ENCODE peak calls at places on chromosomes 1 and 21, in four cellular contexts. C is colonic mucosa, I is fibroblast of mammary gland, Z is AG09309. V is an unnamed sample.

GRCh38 chr1:116189481-116189880 is 78.3 kb downstream of the MAB21L3 start:
- DNase-seq in C (peak), I (no peak), Z (no peak), V (no peak)

GRCh38 chr21:23801292-23801691 is 1806.0 kb downstream of the MRPL39 start:
- DNase-seq in C (no peak), I (no peak), Z (no peak), V (no peak)

GRCh38 chr1:201085902-201086735 is 26.1 kb downstream of the CACNA1S start:
- DNase-seq in C (peak), I (peak), Z (no peak), V (peak)

GRCh38 chr1:223088713-223089240 is 54.3 kb downstream of the TLR5 start:
- DNase-seq in C (no peak), I (no peak), Z (no peak), V (no peak)

GRCh38 chr21:46168238-46168637 is 12.9 kb upstream of the FTCD start:
- DNase-seq in C (peak), I (no peak), Z (no peak), V (no peak)

GRCh38 chr1:239270509-239270908 is 115.9 kb upstream of the CHRM3 start:
- DNase-seq in C (no peak), I (no peak), Z (no peak), V (no peak)

GRCh38 chr1:87182611-87183010 is 146.1 kb upstream of the LMO4 start:
- DNase-seq in C (no peak), I (no peak), Z (no peak), V (no peak)

GRCh38 chr1:228377664-228378452 is 28.8 kb downstream of the TRIM11 start:
- DNase-seq in C (peak), I (no peak), Z (no peak), V (no peak)

GRCh38 chr1:1305300-1306069 is 2.2 kb downstream of the ACAP3 start:
- DNase-seq in C (peak), I (peak), Z (peak), V (peak)

GRCh38 chr1:8154621-8155052 is 128.5 kb upstream of the ERRFI1 start:
- DNase-seq in C (no peak), I (peak), Z (no peak), V (peak)

GRCh38 chr1:226033599-226034390 is 28.7 kb upstream of the H3-3A start:
- DNase-seq in C (no peak), I (no peak), Z (no peak), V (no peak)

GRCh38 chr1:57824535-57824934 is 400.7 kb upstream of the DAB1 start:
- DNase-seq in C (no peak), I (no peak), Z (no peak), V (no peak)

GRCh38 chr1:62213075-62213914 is 18.6 kb downstream of the L1TD1 start:
- DNase-seq in C (no peak), I (no peak), Z (no peak), V (no peak)

GRCh38 chr1:117034791-117035290 is 25.3 kb upstream of the TTF2 start:
- DNase-seq in C (no peak), I (no peak), Z (no peak), V (no peak)

GRCh38 chr1:90046635-90047034 is 51.7 kb downstream of the ZNF326 start:
- DNase-seq in C (no peak), I (no peak), Z (no peak), V (no peak)

GRCh38 chr1:10838541-10838940 is 42.1 kb upstream of the CASZ1 start:
- DNase-seq in C (no peak), I (no peak), Z (no peak), V (no peak)

DNA sequence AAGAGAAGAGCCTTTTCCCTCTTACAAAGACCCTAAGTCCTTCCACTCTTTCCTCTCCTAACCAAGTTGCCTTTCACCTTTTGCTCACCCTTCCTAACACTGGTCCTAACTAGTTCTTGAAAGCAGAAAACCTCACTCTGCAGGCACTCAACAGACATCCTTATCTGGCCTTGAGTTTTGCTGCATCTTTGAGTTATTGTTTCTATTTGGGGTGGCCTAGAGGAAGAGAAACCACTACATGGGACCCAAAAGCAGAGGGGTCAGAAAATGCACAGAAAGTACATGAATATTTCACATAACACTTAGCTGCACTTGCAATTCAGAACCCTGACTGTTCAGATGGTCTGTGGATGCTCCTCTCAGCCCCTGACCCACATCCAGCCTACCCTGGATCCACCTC is 178.3 kb upstream of the SYT6 start:
- DNase-seq in C (no peak), I (no peak), Z (no peak), V (no peak)
- TF ChIP-seq CTCF in C (no peak), I (no peak), Z (no peak), V (no peak)

GRCh38 chr21:32884062-32884461 is 112.5 kb upstream of the PAXBP1 start:
- DNase-seq in C (no peak), I (no peak), Z (no peak), V (no peak)
- TF ChIP-seq CTCF in C (no peak), I (no peak), Z (no peak), V (no peak)

DNA sequence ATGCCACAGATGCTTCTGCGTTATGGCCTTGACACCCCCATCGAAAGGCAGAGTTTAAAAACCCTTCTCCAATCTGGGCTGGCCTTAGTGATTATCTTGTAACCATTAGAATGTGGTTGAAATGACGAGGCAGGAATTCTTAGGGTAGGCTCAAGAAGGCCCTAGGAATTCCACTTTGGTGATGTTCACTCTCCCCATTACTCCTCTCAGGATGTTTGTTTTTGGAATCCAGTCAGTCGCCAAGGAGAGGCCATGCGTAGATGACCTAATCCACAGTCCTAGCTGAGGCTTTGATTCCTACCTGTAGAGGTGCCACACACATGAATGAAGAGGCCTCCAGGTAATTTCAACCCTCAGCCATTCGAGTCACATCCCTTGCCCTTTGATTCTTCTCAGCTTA is 318.2 kb downstream of the NEGR1 start:
- DNase-seq in C (no peak), I (no peak), Z (no peak), V (no peak)
- TF ChIP-seq CTCF in C (no peak), I (no peak), Z (no peak), V (no peak)

GRCh38 chr1:20372676-20373075 is 82.0 kb downstream of the VWA5B1 start:
- DNase-seq in C (no peak), I (no peak), Z (no peak), V (no peak)
- TF ChIP-seq CTCF in C (no peak), I (no peak), Z (no peak), V (no peak)

DNA sequence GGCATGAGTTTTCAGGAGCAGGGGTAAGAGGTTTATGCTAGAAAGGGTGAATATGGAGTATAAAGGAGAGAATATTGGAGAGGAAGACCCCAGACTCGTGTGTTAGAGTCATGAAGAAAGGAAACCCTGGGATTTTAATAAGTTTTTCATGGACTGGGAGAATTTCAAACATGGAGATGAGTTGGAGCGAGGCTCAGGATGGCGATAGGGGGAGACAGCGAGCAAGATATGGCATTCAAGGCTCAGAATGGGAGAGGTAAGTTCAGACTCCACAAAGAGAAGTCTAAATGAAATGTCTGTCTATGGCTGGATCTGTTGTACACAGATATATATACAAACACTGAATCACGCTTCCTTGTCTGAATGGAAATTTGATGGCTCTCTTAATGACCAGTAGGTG is 92.5 kb downstream of the LRRC40 start:
- DNase-seq in C (no peak), I (no peak), Z (no peak), V (no peak)
- TF ChIP-seq CTCF in C (no peak), I (peak), Z (no peak), V (no peak)

DNA sequence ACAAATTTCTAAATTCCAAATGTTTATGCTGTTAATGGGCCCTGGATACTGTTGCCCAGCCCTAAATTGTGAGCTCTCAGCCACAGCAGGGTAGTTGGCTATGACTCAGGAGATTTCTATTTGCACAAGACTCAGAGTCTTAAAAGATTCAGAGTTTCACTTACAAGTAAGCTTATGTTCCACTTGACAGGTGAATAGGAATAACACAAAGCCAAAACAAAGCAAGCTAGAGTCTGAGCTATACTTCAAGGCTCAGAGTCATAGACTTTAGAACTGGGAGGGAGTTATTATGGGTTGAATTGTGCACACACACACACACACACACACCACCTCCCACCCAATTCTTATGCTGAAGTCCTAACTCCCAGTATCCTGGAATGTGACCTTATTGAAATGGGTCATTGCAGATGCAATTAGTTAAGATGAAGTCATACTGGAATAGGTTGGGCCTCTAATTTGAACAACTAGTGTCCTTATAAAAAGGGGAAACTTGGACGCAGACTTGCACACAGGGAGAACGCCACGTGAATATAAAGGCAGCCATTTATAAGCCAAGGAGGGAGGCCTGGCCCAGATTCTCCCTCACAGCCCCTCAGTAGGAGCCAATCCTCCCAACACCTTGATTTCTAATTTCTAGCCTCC is 30.2 kb downstream of the PRDX6 start:
- DNase-seq in C (no peak), I (peak), Z (peak), V (no peak)
- TF ChIP-seq CTCF in C (no peak), I (no peak), Z (no peak), V (no peak)

GRCh38 chr1:56436338-56436695 is 143.0 kb downstream of the PLPP3 start:
- DNase-seq in C (no peak), I (no peak), Z (no peak), V (no peak)

GRCh38 chr1:56434025-56434424 is 145.3 kb downstream of the PLPP3 start:
- DNase-seq in C (no peak), I (no peak), Z (no peak), V (no peak)

GRCh38 chr1:56435434-56436337 is 143.7 kb downstream of the PLPP3 start:
- DNase-seq in C (no peak), I (no peak), Z (no peak), V (no peak)

GRCh38 chr1:56433056-56433577 is 146.2 kb downstream of the PLPP3 start:
- DNase-seq in C (no peak), I (no peak), Z (no peak), V (no peak)

GRCh38 chr1:56434659-56435202 is 144.6 kb downstream of the PLPP3 start:
- DNase-seq in C (no peak), I (no peak), Z (no peak), V (no peak)
- TF ChIP-seq CTCF in C (no peak), I (no peak), Z (peak), V (no peak)

GRCh38 chr1:29240400-29240837 is 4.1 kb downstream of the PTPRU start:
- DNase-seq in C (no peak), I (no peak), Z (no peak), V (no peak)
- TF ChIP-seq CTCF in C (no peak), I (no peak), Z (peak), V (no peak)

DNA sequence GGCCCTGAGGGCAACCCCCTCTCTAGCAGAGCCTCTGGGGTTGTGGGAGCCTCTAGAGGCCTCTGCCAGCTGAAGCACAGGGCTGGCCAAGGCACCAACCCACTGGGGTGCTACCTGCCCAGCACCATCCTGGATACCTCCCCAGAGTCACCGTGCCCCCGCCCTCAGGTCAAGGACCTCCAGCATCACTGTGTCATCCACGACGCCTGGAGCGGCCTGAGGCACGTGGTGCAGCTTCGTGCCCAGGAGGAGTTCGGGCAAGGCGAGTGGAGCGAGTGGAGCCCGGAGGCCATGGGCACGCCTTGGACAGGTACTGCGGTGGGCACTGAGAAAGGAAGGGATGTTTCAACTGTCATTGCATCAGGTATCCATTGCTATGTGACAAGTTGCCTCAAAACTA is 30.7 kb downstream of the IL6R start:
- DNase-seq in C (no peak), I (no peak), Z (no peak), V (no peak)
- TF ChIP-seq CTCF in C (no peak), I (no peak), Z (no peak), V (no peak)

GRCh38 chr1:83641206-83641658 is 357.7 kb downstream of the TTLL7 start:
- DNase-seq in C (no peak), I (peak), Z (no peak), V (no peak)
- TF ChIP-seq CTCF in C (no peak), I (no peak), Z (no peak), V (no peak)

V was measured in GM13976.